ENCODE peak calls at places on chromosome 5, in ten cellular contexts. One of them, this sample, is unnamed.

GRCh38 chr5:17118631-17119030 is 98.8 kb upstream of the BASP1 start:
- DNase-seq in T-helper 17 cell: no peak
- DNase-seq in NCI-H510A: no peak
- DNase-seq in breast epithelium: no peak
- DNase-seq in skeletal muscle cell: peak
- DNase-seq in hepatocyte: peak
- DNase-seq in heart left ventricle: peak
- DNase-seq in H1: no peak
- DNase-seq in germinal center: peak
- DNase-seq in ureter: peak
- DNase-seq in this sample: peak

GRCh38 chr5:145478651-145479050 is 356.5 kb downstream of the PRELID2 start:
- DNase-seq in T-helper 17 cell: no peak
- DNase-seq in NCI-H510A: no peak
- DNase-seq in breast epithelium: no peak
- DNase-seq in skeletal muscle cell: no peak
- DNase-seq in hepatocyte: no peak
- DNase-seq in heart left ventricle: no peak
- DNase-seq in H1: no peak
- DNase-seq in germinal center: no peak
- DNase-seq in ureter: no peak
- DNase-seq in this sample: no peak

GRCh38 chr5:168337361-168337760 is 45.9 kb downstream of the WWC1 start:
- DNase-seq in T-helper 17 cell: no peak
- DNase-seq in NCI-H510A: no peak
- DNase-seq in breast epithelium: no peak
- DNase-seq in skeletal muscle cell: no peak
- DNase-seq in hepatocyte: no peak
- DNase-seq in heart left ventricle: no peak
- DNase-seq in H1: no peak
- DNase-seq in germinal center: no peak
- DNase-seq in ureter: no peak
- DNase-seq in this sample: no peak

GRCh38 chr5:59506285-59506877 is 387.1 kb downstream of the PDE4D start:
- DNase-seq in T-helper 17 cell: no peak
- DNase-seq in NCI-H510A: no peak
- DNase-seq in breast epithelium: no peak
- DNase-seq in skeletal muscle cell: no peak
- DNase-seq in hepatocyte: peak
- DNase-seq in heart left ventricle: no peak
- DNase-seq in H1: no peak
- DNase-seq in germinal center: no peak
- DNase-seq in ureter: no peak
- DNase-seq in this sample: peak

GRCh38 chr5:142621227-142621626 is 64.7 kb downstream of the FGF1 start:
- DNase-seq in T-helper 17 cell: no peak
- DNase-seq in NCI-H510A: no peak
- DNase-seq in breast epithelium: no peak
- DNase-seq in skeletal muscle cell: no peak
- DNase-seq in hepatocyte: no peak
- DNase-seq in heart left ventricle: no peak
- DNase-seq in H1: no peak
- DNase-seq in germinal center: no peak
- DNase-seq in ureter: no peak
- DNase-seq in this sample: no peak

GRCh38 chr5:134638760-134639201 is 6.2 kb upstream of the SAR1B start:
- DNase-seq in T-helper 17 cell: no peak
- DNase-seq in NCI-H510A: no peak
- DNase-seq in breast epithelium: no peak
- DNase-seq in skeletal muscle cell: no peak
- DNase-seq in hepatocyte: peak
- DNase-seq in heart left ventricle: no peak
- DNase-seq in H1: no peak
- DNase-seq in germinal center: no peak
- DNase-seq in ureter: no peak
- DNase-seq in this sample: no peak

GRCh38 chr5:139822553-139823425 is 27.2 kb downstream of the PSD2 start:
- DNase-seq in T-helper 17 cell: no peak
- DNase-seq in NCI-H510A: no peak
- DNase-seq in breast epithelium: no peak
- DNase-seq in skeletal muscle cell: no peak
- DNase-seq in hepatocyte: no peak
- DNase-seq in heart left ventricle: no peak
- DNase-seq in H1: no peak
- DNase-seq in germinal center: no peak
- DNase-seq in ureter: no peak
- DNase-seq in this sample: no peak

GRCh38 chr5:74334034-74334433 is 306.5 kb downstream of the ENC1 start:
- DNase-seq in T-helper 17 cell: no peak
- DNase-seq in NCI-H510A: no peak
- DNase-seq in breast epithelium: no peak
- DNase-seq in skeletal muscle cell: no peak
- DNase-seq in hepatocyte: no peak
- DNase-seq in heart left ventricle: no peak
- DNase-seq in H1: no peak
- DNase-seq in germinal center: no peak
- DNase-seq in ureter: no peak
- DNase-seq in this sample: no peak

GRCh38 chr5:163504091-163504931 is 1.1 kb upstream of the MAT2B start:
- DNase-seq in T-helper 17 cell: peak
- DNase-seq in NCI-H510A: no peak
- DNase-seq in breast epithelium: no peak
- DNase-seq in skeletal muscle cell: no peak
- DNase-seq in hepatocyte: peak
- DNase-seq in heart left ventricle: peak
- DNase-seq in H1: no peak
- DNase-seq in germinal center: peak
- DNase-seq in ureter: peak
- DNase-seq in this sample: peak

GRCh38 chr5:56054651-56055050 is 59.9 kb upstream of the IL6ST start:
- DNase-seq in T-helper 17 cell: no peak
- DNase-seq in NCI-H510A: no peak
- DNase-seq in breast epithelium: no peak
- DNase-seq in skeletal muscle cell: peak
- DNase-seq in hepatocyte: no peak
- DNase-seq in heart left ventricle: no peak
- DNase-seq in H1: no peak
- DNase-seq in germinal center: no peak
- DNase-seq in ureter: no peak
- DNase-seq in this sample: no peak

GRCh38 chr5:33721491-33722245 is 170.1 kb downstream of the ADAMTS12 start:
- DNase-seq in T-helper 17 cell: no peak
- DNase-seq in NCI-H510A: no peak
- DNase-seq in breast epithelium: no peak
- DNase-seq in skeletal muscle cell: no peak
- DNase-seq in hepatocyte: no peak
- DNase-seq in heart left ventricle: no peak
- DNase-seq in H1: no peak
- DNase-seq in germinal center: no peak
- DNase-seq in ureter: no peak
- DNase-seq in this sample: no peak

GRCh38 chr5:172607213-172607793 is 33.8 kb upstream of the NEURL1B start:
- DNase-seq in T-helper 17 cell: no peak
- DNase-seq in NCI-H510A: no peak
- DNase-seq in breast epithelium: no peak
- DNase-seq in skeletal muscle cell: peak
- DNase-seq in hepatocyte: no peak
- DNase-seq in heart left ventricle: peak
- DNase-seq in H1: no peak
- DNase-seq in germinal center: no peak
- DNase-seq in ureter: no peak
- DNase-seq in this sample: no peak

GRCh38 chr5:42570946-42571625 is 147.8 kb downstream of the GHR start:
- DNase-seq in T-helper 17 cell: no peak
- DNase-seq in NCI-H510A: no peak
- DNase-seq in breast epithelium: no peak
- DNase-seq in skeletal muscle cell: no peak
- DNase-seq in hepatocyte: no peak
- DNase-seq in heart left ventricle: no peak
- DNase-seq in H1: no peak
- DNase-seq in germinal center: no peak
- DNase-seq in ureter: no peak
- DNase-seq in this sample: no peak

GRCh38 chr5:82332889-82333619 is 54.9 kb upstream of the RPS23 start:
- DNase-seq in T-helper 17 cell: no peak
- DNase-seq in NCI-H510A: no peak
- DNase-seq in breast epithelium: no peak
- DNase-seq in skeletal muscle cell: no peak
- DNase-seq in hepatocyte: no peak
- DNase-seq in heart left ventricle: no peak
- DNase-seq in H1: no peak
- DNase-seq in germinal center: no peak
- DNase-seq in ureter: no peak
- DNase-seq in this sample: no peak

GRCh38 chr5:96297290-96297689 is 135.8 kb downstream of the PCSK1 start:
- DNase-seq in T-helper 17 cell: no peak
- DNase-seq in NCI-H510A: no peak
- DNase-seq in breast epithelium: no peak
- DNase-seq in skeletal muscle cell: peak
- DNase-seq in hepatocyte: peak
- DNase-seq in heart left ventricle: peak
- DNase-seq in H1: no peak
- DNase-seq in germinal center: no peak
- DNase-seq in ureter: no peak
- DNase-seq in this sample: no peak

GRCh38 chr5:171462136-171462927 is 42.9 kb downstream of the FGF18 start:
- DNase-seq in T-helper 17 cell: no peak
- DNase-seq in NCI-H510A: no peak
- DNase-seq in breast epithelium: no peak
- DNase-seq in skeletal muscle cell: no peak
- DNase-seq in hepatocyte: no peak
- DNase-seq in heart left ventricle: no peak
- DNase-seq in H1: no peak
- DNase-seq in germinal center: no peak
- DNase-seq in ureter: no peak
- DNase-seq in this sample: no peak

GRCh38 chr5:108720416-108720815 is 27.3 kb upstream of the FER start:
- DNase-seq in T-helper 17 cell: no peak
- DNase-seq in NCI-H510A: no peak
- DNase-seq in breast epithelium: no peak
- DNase-seq in skeletal muscle cell: peak
- DNase-seq in hepatocyte: no peak
- DNase-seq in heart left ventricle: no peak
- DNase-seq in H1: no peak
- DNase-seq in germinal center: no peak
- DNase-seq in ureter: no peak
- DNase-seq in this sample: no peak

GRCh38 chr5:180391276-180391675 is 38.1 kb upstream of the GFPT2 start:
- DNase-seq in T-helper 17 cell: no peak
- DNase-seq in NCI-H510A: no peak
- DNase-seq in breast epithelium: no peak
- DNase-seq in skeletal muscle cell: no peak
- DNase-seq in hepatocyte: no peak
- DNase-seq in heart left ventricle: no peak
- DNase-seq in H1: no peak
- DNase-seq in germinal center: no peak
- DNase-seq in ureter: no peak
- DNase-seq in this sample: no peak

GRCh38 chr5:176818391-176819098 is 8.2 kb downstream of the UNC5A start:
- DNase-seq in T-helper 17 cell: no peak
- DNase-seq in NCI-H510A: no peak
- DNase-seq in breast epithelium: no peak
- DNase-seq in skeletal muscle cell: no peak
- DNase-seq in hepatocyte: no peak
- DNase-seq in heart left ventricle: no peak
- DNase-seq in H1: no peak
- DNase-seq in germinal center: no peak
- DNase-seq in ureter: no peak
- DNase-seq in this sample: no peak

GRCh38 chr5:158389786-158390185 is 530.8 kb upstream of the CLINT1 start:
- DNase-seq in T-helper 17 cell: no peak
- DNase-seq in NCI-H510A: no peak
- DNase-seq in breast epithelium: no peak
- DNase-seq in skeletal muscle cell: no peak
- DNase-seq in hepatocyte: no peak
- DNase-seq in heart left ventricle: no peak
- DNase-seq in H1: no peak
- DNase-seq in germinal center: no peak
- DNase-seq in ureter: no peak
- DNase-seq in this sample: no peak

GRCh38 chr5:138180183-138180782 is 1.4 kb downstream of the KIF20A start:
- DNase-seq in T-helper 17 cell: no peak
- DNase-seq in NCI-H510A: no peak
- DNase-seq in breast epithelium: no peak
- DNase-seq in skeletal muscle cell: peak
- DNase-seq in hepatocyte: peak
- DNase-seq in heart left ventricle: no peak
- DNase-seq in H1: no peak
- DNase-seq in germinal center: peak
- DNase-seq in ureter: no peak
- DNase-seq in this sample: peak

GRCh38 chr5:178984145-178985072 is 10.7 kb downstream of the GRM6 start:
- DNase-seq in T-helper 17 cell: no peak
- DNase-seq in NCI-H510A: no peak
- DNase-seq in breast epithelium: no peak
- DNase-seq in skeletal muscle cell: no peak
- DNase-seq in hepatocyte: no peak
- DNase-seq in heart left ventricle: no peak
- DNase-seq in H1: no peak
- DNase-seq in germinal center: no peak
- DNase-seq in ureter: no peak
- DNase-seq in this sample: no peak

GRCh38 chr5:14171621-14172020 is 28.5 kb downstream of the TRIO start:
- DNase-seq in T-helper 17 cell: no peak
- DNase-seq in NCI-H510A: no peak
- DNase-seq in breast epithelium: no peak
- DNase-seq in skeletal muscle cell: no peak
- DNase-seq in hepatocyte: no peak
- DNase-seq in heart left ventricle: no peak
- DNase-seq in H1: no peak
- DNase-seq in germinal center: no peak
- DNase-seq in ureter: no peak
- DNase-seq in this sample: no peak

GRCh38 chr5:151772029-151772867 is 494 bp downstream of the G3BP1 start:
- DNase-seq in T-helper 17 cell: no peak
- DNase-seq in NCI-H510A: no peak
- DNase-seq in breast epithelium: no peak
- DNase-seq in skeletal muscle cell: no peak
- DNase-seq in hepatocyte: peak
- DNase-seq in heart left ventricle: peak
- DNase-seq in H1: peak
- DNase-seq in germinal center: peak
- DNase-seq in ureter: peak
- DNase-seq in this sample: peak

GRCh38 chr5:77644443-77645157 is 6.1 kb upstream of the OTP start:
- DNase-seq in T-helper 17 cell: no peak
- DNase-seq in NCI-H510A: no peak
- DNase-seq in breast epithelium: no peak
- DNase-seq in skeletal muscle cell: no peak
- DNase-seq in hepatocyte: no peak
- DNase-seq in heart left ventricle: no peak
- DNase-seq in H1: peak
- DNase-seq in germinal center: no peak
- DNase-seq in ureter: no peak
- DNase-seq in this sample: no peak

GRCh38 chr5:58314356-58315045 is 145.4 kb downstream of the PLK2 start:
- DNase-seq in T-helper 17 cell: no peak
- DNase-seq in NCI-H510A: no peak
- DNase-seq in breast epithelium: no peak
- DNase-seq in skeletal muscle cell: no peak
- DNase-seq in hepatocyte: no peak
- DNase-seq in heart left ventricle: no peak
- DNase-seq in H1: no peak
- DNase-seq in germinal center: no peak
- DNase-seq in ureter: no peak
- DNase-seq in this sample: no peak

GRCh38 chr5:50745221-50745620 is 78.8 kb downstream of the PARP8 start:
- DNase-seq in T-helper 17 cell: no peak
- DNase-seq in NCI-H510A: no peak
- DNase-seq in breast epithelium: no peak
- DNase-seq in skeletal muscle cell: no peak
- DNase-seq in hepatocyte: no peak
- DNase-seq in heart left ventricle: no peak
- DNase-seq in H1: no peak
- DNase-seq in germinal center: no peak
- DNase-seq in ureter: no peak
- DNase-seq in this sample: no peak

GRCh38 chr5:103891151-103891550 is 328.6 kb upstream of the NUDT12 start:
- DNase-seq in T-helper 17 cell: no peak
- DNase-seq in NCI-H510A: no peak
- DNase-seq in breast epithelium: no peak
- DNase-seq in skeletal muscle cell: no peak
- DNase-seq in hepatocyte: no peak
- DNase-seq in heart left ventricle: no peak
- DNase-seq in H1: no peak
- DNase-seq in germinal center: no peak
- DNase-seq in ureter: no peak
- DNase-seq in this sample: no peak

This sample was measured in Kasumi-1.